ENCODE peak calls at places on chromosomes 6 and 20, in seven cellular contexts. H, A, T, W, Q, C and G are unnamed samples.

GRCh38 chr6:55875420-55875819 is at the start of gene BMP5:
- DNase-seq in H (no peak), A (no peak), T (no peak), W (no peak), Q (no peak), C (no peak), G (no peak)

GRCh38 chr6:140134224-140134623 is 759.8 kb upstream of the CITED2 start:
- DNase-seq in H (no peak), A (no peak), T (no peak), W (no peak), Q (no peak), C (no peak), G (peak)

GRCh38 chr6:30935018-30935417 is 3.0 kb upstream of the SFTA2 start:
- DNase-seq in H (no peak), A (peak), T (no peak), W (no peak), Q (no peak), C (no peak), G (no peak)

GRCh38 chr20:49122920-49123319 is 65.2 kb downstream of the STAU1 start:
- DNase-seq in H (no peak), A (no peak), T (no peak), W (no peak), Q (no peak), C (no peak), G (no peak)

GRCh38 chr6:108661430-108661829 is 100.7 kb downstream of the FOXO3 start:
- DNase-seq in H (no peak), A (no peak), T (peak), W (no peak), Q (no peak), C (no peak), G (peak)

GRCh38 chr6:37119387-37119886 is 50.5 kb upstream of the PIM1 start:
- DNase-seq in H (no peak), A (no peak), T (no peak), W (no peak), Q (no peak), C (peak), G (no peak)

GRCh38 chr6:72374172-72374571 is 247.7 kb upstream of the KCNQ5 start:
- DNase-seq in H (no peak), A (no peak), T (no peak), W (no peak), Q (no peak), C (no peak), G (no peak)

GRCh38 chr20:24609757-24610156 is 140.3 kb downstream of the SYNDIG1 start:
- DNase-seq in H (no peak), A (no peak), T (no peak), W (no peak), Q (no peak), C (no peak), G (no peak)

GRCh38 chr6:10857259-10857658 is 18.9 kb upstream of the MAK start:
- DNase-seq in H (no peak), A (no peak), T (no peak), W (no peak), Q (no peak), C (no peak), G (no peak)

GRCh38 chr20:56551571-56551970 is 18.5 kb downstream of the FAM209B start:
- DNase-seq in H (no peak), A (no peak), T (no peak), W (no peak), Q (no peak), C (no peak), G (no peak)

GRCh38 chr20:39524371-39524911 is 562.3 kb downstream of the DHX35 start:
- DNase-seq in H (no peak), A (peak), T (no peak), W (no peak), Q (no peak), C (no peak), G (no peak)

GRCh38 chr6:2630891-2631458 is 119.7 kb downstream of the MYLK4 start:
- DNase-seq in H (no peak), A (no peak), T (peak), W (no peak), Q (no peak), C (no peak), G (peak)

GRCh38 chr20:45999908-46000570 is 8.7 kb upstream of the MMP9 start:
- DNase-seq in H (no peak), A (no peak), T (no peak), W (no peak), Q (no peak), C (no peak), G (no peak)

GRCh38 chr6:131923356-131923755 is 27.8 kb downstream of the CCN2 start:
- DNase-seq in H (no peak), A (peak), T (peak), W (no peak), Q (no peak), C (peak), G (peak)

GRCh38 chr6:87257046-87257445 is 65.3 kb upstream of the SMIM8 start:
- DNase-seq in H (no peak), A (no peak), T (no peak), W (no peak), Q (no peak), C (no peak), G (no peak)

GRCh38 chr20:61959301-61959700 is 106.4 kb downstream of the TAF4 start:
- DNase-seq in H (no peak), A (no peak), T (no peak), W (no peak), Q (no peak), C (no peak), G (no peak)

GRCh38 chr20:10201321-10201870 is 17.2 kb upstream of the SNAP25 start:
- DNase-seq in H (no peak), A (no peak), T (no peak), W (no peak), Q (no peak), C (no peak), G (no peak)

GRCh38 chr20:19880256-19881079 is 122.4 kb downstream of the RIN2 start:
- DNase-seq in H (no peak), A (no peak), T (peak), W (no peak), Q (no peak), C (no peak), G (no peak)

GRCh38 chr6:2951723-2952122 is 19.6 kb downstream of the SERPINB6 start:
- DNase-seq in H (peak), A (no peak), T (no peak), W (no peak), Q (no peak), C (no peak), G (no peak)